ENCODE peak calls at places on chromosomes 4 and X, in six cellular contexts. O is GM23338, Q is SK-N-SH, J is PC-3, I is hepatocyte, F is GM23248. C is an unnamed sample.

GRCh38 chrX:111035991-111036390 is 60.0 kb upstream of the PAK3 start:
- DNase-seq in J (no peak), O (no peak), F (no peak), I (no peak), Q (no peak), C (no peak)

GRCh38 chrX:68498044-68498507 is 775 bp upstream of the YIPF6 start:
- DNase-seq in O (peak), F (peak), Q (peak), I (no peak), J (peak), C (peak)

GRCh38 chr4:145930592-145930991 is 8.0 kb downstream of the ZNF827 start:
- DNase-seq in I (no peak), F (peak), Q (no peak), J (no peak), O (no peak), C (peak)

GRCh38 chr4:2366252-2367192 is 51.9 kb downstream of the ZFYVE28 start:
- DNase-seq in J (no peak), O (no peak), I (no peak), Q (no peak), F (peak), C (no peak)

GRCh38 chr4:4406455-4407298 is 19.8 kb downstream of the NSG1 start:
- DNase-seq in I (no peak), J (no peak), F (no peak), Q (peak), O (no peak), C (no peak)

GRCh38 chrX:41095962-41096955 is 11.0 kb downstream of the USP9X start:
- DNase-seq in F (peak), Q (no peak), O (no peak), I (no peak), J (no peak), C (no peak)

GRCh38 chr4:153084939-153085630 is 119.2 kb upstream of the TRIM2 start:
- DNase-seq in I (peak), J (peak), Q (peak), O (peak), F (peak), C (peak)

GRCh38 chrX:331145-331771 is 12.7 kb upstream of the GTPBP6 start:
- DNase-seq in I (peak), J (peak), F (peak), O (peak), Q (peak), C (no peak)

GRCh38 chrX:71128915-71129765 is 10.7 kb downstream of the MED12 start:
- DNase-seq in O (peak), F (peak), I (peak), Q (peak), J (peak), C (peak)

GRCh38 chr4:130808492-130808891 is 1712.5 kb downstream of the C4orf33 start:
- DNase-seq in I (no peak), F (no peak), O (peak), J (peak), Q (peak), C (peak)

GRCh38 chrX:98194036-98194435 is 1310.3 kb downstream of the RPA4 start:
- DNase-seq in O (no peak), Q (no peak), I (no peak), J (no peak), F (no peak), C (peak)

GRCh38 chrX:105658136-105658535 is 164.2 kb upstream of the NRK start:
- DNase-seq in O (no peak), I (no peak), F (no peak), Q (no peak), J (peak), C (no peak)

GRCh38 chr4:52751349-52751911 is at the start of gene ERVMER34-1:
- DNase-seq in I (peak), O (peak), F (peak), Q (peak), J (peak), C (no peak)

GRCh38 chrX:135707880-135708279 is 5.6 kb upstream of the CT45A1 start:
- DNase-seq in F (peak), I (no peak), O (peak), Q (peak), J (peak), C (peak)

GRCh38 chr4:148112231-148112982 is 329.8 kb downstream of the NR3C2 start:
- DNase-seq in J (no peak), I (peak), F (peak), Q (no peak), O (no peak), C (no peak)

GRCh38 chr4:6386091-6386490 is 86.3 kb downstream of the PPP2R2C start:
- DNase-seq in F (no peak), I (no peak), O (no peak), J (no peak), Q (no peak), C (no peak)

GRCh38 chr4:24529555-24529954 is 54.8 kb downstream of the DHX15 start:
- DNase-seq in Q (no peak), J (no peak), O (no peak), I (no peak), F (no peak), C (no peak)

GRCh38 chrX:101419489-101419888 is 11.5 kb downstream of the HNRNPH2 start:
- DNase-seq in F (no peak), J (no peak), Q (no peak), O (no peak), I (no peak), C (no peak)

GRCh38 chrX:101417190-101417589 is 9.2 kb downstream of the HNRNPH2 start:
- DNase-seq in J (no peak), F (no peak), Q (no peak), I (no peak), O (no peak), C (no peak)

GRCh38 chrX:101415180-101416130 is 7.4 kb downstream of the HNRNPH2 start:
- DNase-seq in Q (peak), F (peak), I (peak), J (peak), O (peak), C (peak)

GRCh38 chrX:101416691-101417090 is 8.7 kb downstream of the HNRNPH2 start:
- DNase-seq in O (no peak), F (no peak), I (no peak), J (no peak), Q (no peak), C (no peak)

GRCh38 chrX:101417981-101418841 is 10.2 kb downstream of the HNRNPH2 start:
- DNase-seq in I (peak), F (peak), Q (peak), J (no peak), O (peak), C (no peak)
- H3K4me3 ChIP-seq in I (peak), F (peak), Q (peak), J (no peak), O (peak), C (no peak)

GRCh38 chr4:118012142-118012541 is 22.1 kb upstream of the NDST3 start:
- DNase-seq in F (no peak), I (no peak), J (no peak), Q (no peak), O (peak), C (no peak)
- TF ChIP-seq EZH2phosphoT487 in F (no peak), I (no peak), J (no peak), Q (no peak), O (no peak), C (no peak)

GRCh38 chr4:48489683-48490011 is 405 bp upstream of the ZAR1 start:
- DNase-seq in J (no peak), O (peak), I (no peak), F (no peak), Q (no peak), C (no peak)
- H3K4me3 ChIP-seq in J (no peak), O (peak), I (peak), F (peak), Q (no peak), C (no peak)

DNA sequence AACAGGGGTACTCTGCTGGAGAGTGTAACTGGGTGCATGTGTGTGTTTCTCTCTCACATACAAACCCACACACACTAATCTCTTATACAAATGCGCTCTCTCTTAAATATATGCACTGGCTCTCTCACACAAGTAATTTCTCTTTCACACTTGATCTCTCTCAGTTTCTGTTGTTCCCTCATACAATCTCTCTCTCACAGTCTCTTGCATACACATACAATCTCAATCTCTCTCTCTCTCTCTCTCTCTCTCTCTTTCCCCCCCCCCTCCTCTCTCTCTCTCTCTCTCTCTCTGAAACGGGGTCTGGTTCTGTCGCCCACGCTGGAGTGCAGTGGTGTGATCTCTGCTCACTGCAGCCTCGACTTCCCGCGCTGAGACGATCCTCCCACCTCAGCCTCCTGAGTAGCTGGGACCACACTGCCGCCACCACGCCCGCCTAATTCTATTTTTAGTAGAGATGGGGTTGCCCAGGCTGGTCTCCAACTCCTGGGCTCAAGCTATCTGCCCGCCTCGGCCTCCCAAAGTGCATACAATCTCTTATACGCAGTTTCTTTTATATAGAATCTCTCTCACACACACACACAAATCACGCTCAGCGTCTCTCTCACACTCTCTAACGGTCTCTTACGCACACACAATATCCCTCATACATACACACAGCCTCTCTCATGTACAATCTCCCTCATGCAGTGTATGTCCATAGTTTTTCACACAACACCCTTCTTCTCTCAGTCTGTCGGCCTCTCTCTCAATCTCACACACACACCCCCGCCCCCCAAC is 518 bp upstream of the FAM241A start:
- DNase-seq in Q (no peak), F (no peak), I (no peak), O (no peak), J (no peak), C (no peak)
- TF ChIP-seq EZH2phosphoT487 in Q (no peak), F (no peak), I (no peak), O (no peak), J (no peak), C (no peak)

C was measured in OCI-LY7.